ENCODE peak calls at places on chromosomes 11 and 22, in nine cellular contexts. One of them, this sample, is unnamed.

GRCh38 chr11:19337779-19338178 is 97.0 kb upstream of the E2F8 start:
- DNase-seq in Calu3: no peak
- DNase-seq in mammary epithelial cell: no peak
- DNase-seq in H9: no peak
- DNase-seq in GM23338: no peak
- DNase-seq in lower leg skin: no peak
- DNase-seq in cardiac fibroblast: no peak
- DNase-seq in fibroblast of pulmonary artery: no peak
- DNase-seq in RWPE1: no peak
- DNase-seq in this sample: no peak

GRCh38 chr11:57406337-57406904 is 16.0 kb upstream of the PRG2 start:
- DNase-seq in Calu3: no peak
- DNase-seq in mammary epithelial cell: peak
- DNase-seq in H9: no peak
- DNase-seq in GM23338: no peak
- DNase-seq in lower leg skin: peak
- DNase-seq in cardiac fibroblast: peak
- DNase-seq in fibroblast of pulmonary artery: peak
- DNase-seq in RWPE1: no peak
- DNase-seq in this sample: no peak

GRCh38 chr11:119363081-119363861 is 16.8 kb upstream of the MFRP start:
- DNase-seq in Calu3: no peak
- DNase-seq in mammary epithelial cell: no peak
- DNase-seq in H9: no peak
- DNase-seq in GM23338: peak
- DNase-seq in lower leg skin: no peak
- DNase-seq in cardiac fibroblast: no peak
- DNase-seq in fibroblast of pulmonary artery: no peak
- DNase-seq in RWPE1: no peak
- DNase-seq in this sample: no peak

GRCh38 chr11:126604461-126604860 is 249.0 kb downstream of the ST3GAL4 start:
- DNase-seq in Calu3: no peak
- DNase-seq in mammary epithelial cell: no peak
- DNase-seq in H9: no peak
- DNase-seq in GM23338: no peak
- DNase-seq in lower leg skin: no peak
- DNase-seq in cardiac fibroblast: no peak
- DNase-seq in fibroblast of pulmonary artery: no peak
- DNase-seq in RWPE1: no peak
- DNase-seq in this sample: no peak

GRCh38 chr11:81658722-81659121 is 1074.9 kb downstream of the FAM181B start:
- DNase-seq in Calu3: no peak
- DNase-seq in mammary epithelial cell: peak
- DNase-seq in H9: peak
- DNase-seq in GM23338: peak
- DNase-seq in lower leg skin: no peak
- DNase-seq in cardiac fibroblast: peak
- DNase-seq in fibroblast of pulmonary artery: peak
- DNase-seq in RWPE1: peak
- DNase-seq in this sample: no peak

GRCh38 chr11:67027483-67027930 is 4.6 kb downstream of the SYT12 start:
- DNase-seq in Calu3: peak
- DNase-seq in mammary epithelial cell: no peak
- DNase-seq in H9: no peak
- DNase-seq in GM23338: no peak
- DNase-seq in lower leg skin: no peak
- DNase-seq in cardiac fibroblast: no peak
- DNase-seq in fibroblast of pulmonary artery: no peak
- DNase-seq in RWPE1: no peak
- DNase-seq in this sample: no peak

GRCh38 chr22:42160830-42161696 is 30.5 kb upstream of the CYP2D6 start:
- DNase-seq in Calu3: peak
- DNase-seq in mammary epithelial cell: no peak
- DNase-seq in H9: no peak
- DNase-seq in GM23338: no peak
- DNase-seq in lower leg skin: no peak
- DNase-seq in cardiac fibroblast: no peak
- DNase-seq in fibroblast of pulmonary artery: no peak
- DNase-seq in RWPE1: peak
- DNase-seq in this sample: no peak

GRCh38 chr11:112886707-112887370 is 74.4 kb upstream of the NCAM1 start:
- DNase-seq in Calu3: no peak
- DNase-seq in mammary epithelial cell: peak
- DNase-seq in H9: no peak
- DNase-seq in GM23338: no peak
- DNase-seq in lower leg skin: no peak
- DNase-seq in cardiac fibroblast: peak
- DNase-seq in fibroblast of pulmonary artery: peak
- DNase-seq in RWPE1: no peak
- DNase-seq in this sample: no peak

GRCh38 chr11:96055706-96056387 is 131.9 kb upstream of the MTMR2 start:
- DNase-seq in Calu3: peak
- DNase-seq in mammary epithelial cell: peak
- DNase-seq in H9: no peak
- DNase-seq in GM23338: no peak
- DNase-seq in lower leg skin: no peak
- DNase-seq in cardiac fibroblast: peak
- DNase-seq in fibroblast of pulmonary artery: no peak
- DNase-seq in RWPE1: peak
- DNase-seq in this sample: no peak

GRCh38 chr11:128472128-128473110 is 114.9 kb downstream of the ETS1 start:
- DNase-seq in Calu3: no peak
- DNase-seq in mammary epithelial cell: peak
- DNase-seq in H9: no peak
- DNase-seq in GM23338: no peak
- DNase-seq in lower leg skin: no peak
- DNase-seq in cardiac fibroblast: peak
- DNase-seq in fibroblast of pulmonary artery: peak
- DNase-seq in RWPE1: no peak
- DNase-seq in this sample: no peak

GRCh38 chr11:64314146-64314804 is 3.1 kb downstream of the TRMT112 start:
- DNase-seq in Calu3: no peak
- DNase-seq in mammary epithelial cell: no peak
- DNase-seq in H9: no peak
- DNase-seq in GM23338: peak
- DNase-seq in lower leg skin: no peak
- DNase-seq in cardiac fibroblast: no peak
- DNase-seq in fibroblast of pulmonary artery: no peak
- DNase-seq in RWPE1: no peak
- DNase-seq in this sample: no peak

GRCh38 chr11:64312947-64313346 is 4.4 kb downstream of the TRMT112 start:
- DNase-seq in Calu3: no peak
- DNase-seq in mammary epithelial cell: no peak
- DNase-seq in H9: no peak
- DNase-seq in GM23338: no peak
- DNase-seq in lower leg skin: no peak
- DNase-seq in cardiac fibroblast: no peak
- DNase-seq in fibroblast of pulmonary artery: no peak
- DNase-seq in RWPE1: no peak
- DNase-seq in this sample: no peak

GRCh38 chr11:64314805-64315561 is 2.4 kb downstream of the TRMT112 start:
- DNase-seq in Calu3: no peak
- DNase-seq in mammary epithelial cell: no peak
- DNase-seq in H9: no peak
- DNase-seq in GM23338: no peak
- DNase-seq in lower leg skin: no peak
- DNase-seq in cardiac fibroblast: no peak
- DNase-seq in fibroblast of pulmonary artery: no peak
- DNase-seq in RWPE1: no peak
- DNase-seq in this sample: no peak

GRCh38 chr11:64317325-64317960 is at the start of gene TRMT112:
- DNase-seq in Calu3: peak
- DNase-seq in mammary epithelial cell: peak
- DNase-seq in H9: peak
- DNase-seq in GM23338: peak
- DNase-seq in lower leg skin: peak
- DNase-seq in cardiac fibroblast: peak
- DNase-seq in fibroblast of pulmonary artery: peak
- DNase-seq in RWPE1: peak
- DNase-seq in this sample: peak

DNA sequence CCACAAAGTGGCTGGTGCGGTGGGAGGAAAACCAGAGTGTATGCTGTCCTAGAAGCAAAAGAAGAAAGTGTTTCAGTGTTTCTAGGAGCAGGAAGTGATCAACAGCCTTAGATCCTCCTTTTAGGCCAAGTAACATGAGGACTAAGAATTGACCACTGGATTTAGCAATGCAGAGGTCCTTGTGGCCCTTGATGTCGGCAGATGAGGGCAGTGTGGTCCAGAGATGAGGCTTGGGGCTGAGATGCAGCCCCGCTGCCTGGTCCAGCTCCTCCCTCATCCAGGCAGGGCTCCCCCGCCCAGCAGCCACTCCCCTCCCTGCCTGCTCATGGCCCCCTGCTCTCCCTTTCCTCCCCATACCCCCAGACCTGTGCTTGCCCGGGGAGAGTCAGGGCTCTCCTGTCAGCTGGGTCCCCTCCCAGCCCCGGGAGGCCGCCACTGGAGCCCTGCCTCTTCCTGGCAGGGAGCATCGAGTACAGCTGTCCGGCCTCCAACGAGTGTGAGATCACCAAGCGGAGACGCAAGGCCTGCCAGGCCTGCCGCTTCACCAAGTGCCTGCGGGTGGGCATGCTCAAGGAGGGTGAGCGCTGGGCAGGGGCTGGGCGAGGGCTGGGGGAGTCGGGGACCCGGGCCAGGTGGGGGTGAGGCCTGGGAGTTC is 3.7 kb downstream of the TRMT112 start:
- DNase-seq in Calu3: no peak
- DNase-seq in mammary epithelial cell: no peak
- DNase-seq in H9: no peak
- DNase-seq in GM23338: no peak
- DNase-seq in lower leg skin: no peak
- DNase-seq in cardiac fibroblast: peak
- DNase-seq in fibroblast of pulmonary artery: peak
- DNase-seq in RWPE1: no peak
- DNase-seq in this sample: no peak
- TF ChIP-seq CTCF in Calu3: no peak
- TF ChIP-seq CTCF in mammary epithelial cell: no peak
- TF ChIP-seq CTCF in H9: no peak
- TF ChIP-seq CTCF in GM23338: no peak
- TF ChIP-seq CTCF in lower leg skin: no peak
- TF ChIP-seq CTCF in cardiac fibroblast: no peak
- TF ChIP-seq CTCF in fibroblast of pulmonary artery: no peak
- TF ChIP-seq CTCF in RWPE1: no peak
- TF ChIP-seq CTCF in this sample: no peak

GRCh38 chr22:31490496-31490925 is 869 bp upstream of the EIF4ENIF1 start:
- DNase-seq in Calu3: peak
- DNase-seq in mammary epithelial cell: peak
- DNase-seq in H9: peak
- DNase-seq in GM23338: peak
- DNase-seq in lower leg skin: peak
- DNase-seq in cardiac fibroblast: peak
- DNase-seq in fibroblast of pulmonary artery: peak
- DNase-seq in RWPE1: peak
- DNase-seq in this sample: peak
- TF ChIP-seq CTCF in Calu3: no peak
- TF ChIP-seq CTCF in mammary epithelial cell: no peak
- TF ChIP-seq CTCF in H9: no peak
- TF ChIP-seq CTCF in GM23338: no peak
- TF ChIP-seq CTCF in lower leg skin: no peak
- TF ChIP-seq CTCF in cardiac fibroblast: peak
- TF ChIP-seq CTCF in fibroblast of pulmonary artery: no peak
- TF ChIP-seq CTCF in RWPE1: no peak
- TF ChIP-seq CTCF in this sample: no peak

DNA sequence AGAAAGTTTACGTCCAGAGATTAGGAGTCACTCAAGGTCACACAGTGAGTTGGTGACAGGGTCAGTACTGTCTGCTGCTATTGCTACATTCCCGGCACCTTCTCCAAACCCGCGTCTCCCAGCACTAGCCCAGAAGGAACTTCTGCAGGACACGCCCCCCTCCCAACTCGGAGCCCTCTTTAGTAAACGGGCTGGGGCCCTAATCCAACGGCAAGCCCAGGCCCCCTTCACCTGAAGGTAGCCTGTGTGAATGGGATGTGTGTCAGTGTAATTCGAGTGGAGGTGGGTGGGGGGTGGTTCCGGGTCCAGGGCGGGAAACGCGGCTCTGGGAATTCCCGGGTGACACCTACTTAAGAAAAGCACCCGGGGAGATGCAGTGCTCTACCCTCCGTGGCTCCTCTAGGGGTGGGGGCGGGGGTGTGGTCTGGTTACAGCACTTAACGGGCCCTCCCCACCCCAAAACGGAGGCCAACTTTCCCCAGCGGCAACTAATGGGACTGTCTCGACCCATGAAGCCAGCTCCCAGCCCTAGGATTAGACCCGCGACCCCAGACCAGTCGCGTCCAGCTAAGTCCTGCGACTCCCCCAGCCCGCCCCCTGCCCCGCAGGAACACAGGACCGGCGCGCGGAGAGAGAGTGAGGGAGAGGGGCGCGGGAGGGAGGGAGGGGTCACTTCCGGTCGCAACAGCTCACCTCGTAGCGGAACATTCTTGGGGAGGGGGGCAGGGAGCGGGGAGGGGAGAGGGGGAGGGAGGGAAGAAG is 468 bp downstream of the PATL1 start:
- DNase-seq in Calu3: peak
- DNase-seq in mammary epithelial cell: peak
- DNase-seq in H9: peak
- DNase-seq in GM23338: peak
- DNase-seq in lower leg skin: peak
- DNase-seq in cardiac fibroblast: peak
- DNase-seq in fibroblast of pulmonary artery: peak
- DNase-seq in RWPE1: peak
- DNase-seq in this sample: peak
- TF ChIP-seq CTCF in Calu3: no peak
- TF ChIP-seq CTCF in mammary epithelial cell: no peak
- TF ChIP-seq CTCF in H9: peak
- TF ChIP-seq CTCF in GM23338: no peak
- TF ChIP-seq CTCF in lower leg skin: no peak
- TF ChIP-seq CTCF in cardiac fibroblast: peak
- TF ChIP-seq CTCF in fibroblast of pulmonary artery: peak
- TF ChIP-seq CTCF in RWPE1: no peak
- TF ChIP-seq CTCF in this sample: peak

DNA sequence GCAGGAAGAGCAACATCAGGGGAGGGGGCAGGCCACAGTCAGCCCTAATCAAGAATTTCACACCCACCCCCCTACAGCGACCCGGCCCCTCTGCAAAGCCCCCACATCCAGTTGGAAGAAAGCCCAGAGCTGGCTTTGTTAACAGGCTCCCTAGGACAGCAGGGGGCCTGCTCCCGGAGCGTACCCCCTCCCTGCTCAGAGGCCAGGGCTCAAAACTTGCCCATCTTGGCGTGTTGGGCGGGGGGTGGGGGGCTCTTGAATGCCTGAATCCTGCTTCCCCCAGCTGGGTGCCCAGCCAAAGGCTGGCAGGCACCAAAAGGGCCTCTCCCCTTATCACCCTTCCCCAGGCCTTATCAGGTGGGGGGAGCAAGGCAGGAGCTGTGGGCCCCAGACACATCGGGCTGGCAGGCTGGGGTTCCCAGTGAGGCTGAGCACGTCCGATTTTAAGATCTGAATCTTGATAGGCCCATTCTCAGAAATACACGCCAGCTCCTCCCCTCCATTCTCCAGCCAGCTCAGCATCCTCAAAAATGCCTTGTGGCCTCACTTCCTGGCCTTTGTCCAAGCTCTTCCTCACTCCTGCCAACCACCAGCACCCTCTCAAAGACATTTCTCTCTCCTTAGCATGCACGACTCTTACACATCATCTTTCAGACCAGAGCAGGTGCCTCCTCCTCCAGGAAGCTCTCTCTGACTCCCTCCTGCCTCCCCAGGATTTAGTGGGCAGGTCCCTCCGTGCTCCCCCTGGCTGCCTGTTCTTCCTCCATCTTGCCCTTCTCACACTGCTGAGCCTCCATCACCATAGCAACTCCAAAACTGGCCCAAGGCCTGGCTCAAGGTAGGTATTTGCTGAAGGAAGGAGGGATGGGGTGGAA is 384.8 kb downstream of the MN1 start:
- DNase-seq in Calu3: no peak
- DNase-seq in mammary epithelial cell: peak
- DNase-seq in H9: peak
- DNase-seq in GM23338: peak
- DNase-seq in lower leg skin: no peak
- DNase-seq in cardiac fibroblast: peak
- DNase-seq in fibroblast of pulmonary artery: peak
- DNase-seq in RWPE1: peak
- DNase-seq in this sample: no peak
- TF ChIP-seq CTCF in Calu3: no peak
- TF ChIP-seq CTCF in mammary epithelial cell: no peak
- TF ChIP-seq CTCF in H9: peak
- TF ChIP-seq CTCF in GM23338: peak
- TF ChIP-seq CTCF in lower leg skin: no peak
- TF ChIP-seq CTCF in cardiac fibroblast: peak
- TF ChIP-seq CTCF in fibroblast of pulmonary artery: peak
- TF ChIP-seq CTCF in RWPE1: no peak
- TF ChIP-seq CTCF in this sample: no peak

This sample was measured in endothelial cell.